ENCODE peak calls at places on chromosomes 7 and 10, in seven cellular contexts. One of them, this sample, is unnamed.

GRCh38 chr10:17290226-17290625 is 62.2 kb downstream of the VIM start:
- DNase-seq in lower lobe of right lung: no peak
- DNase-seq in NCI-H1105 treated with DMSO at 0.1 percent for 48 hours: peak; percentile 3
- DNase-seq in RCC 7860: no peak
- DNase-seq in fibroblast of mammary gland: peak; percentile 25
- DNase-seq in stimulated activated CD4-positive, alpha-beta T cell treated with anti-CD3 and anti-CD28 coated beads, Interleukin-1b, Interleukin-23, amount 100 ng/mL, for 1 hour: no peak
- DNase-seq in transverse colon: no peak
- DNase-seq in this sample: peak; percentile 31

GRCh38 chr7:3805151-3805550 is 504.1 kb downstream of the SDK1 start:
- DNase-seq in lower lobe of right lung: no peak
- DNase-seq in NCI-H1105 treated with DMSO at 0.1 percent for 48 hours: no peak
- DNase-seq in RCC 7860: no peak
- DNase-seq in fibroblast of mammary gland: no peak
- DNase-seq in stimulated activated CD4-positive, alpha-beta T cell treated with anti-CD3 and anti-CD28 coated beads, Interleukin-1b, Interleukin-23, amount 100 ng/mL, for 1 hour: no peak
- DNase-seq in transverse colon: no peak
- DNase-seq in this sample: no peak

GRCh38 chr7:27199820-27200760 is at the start of gene HOXA13:
- DNase-seq in lower lobe of right lung: no peak
- DNase-seq in NCI-H1105 treated with DMSO at 0.1 percent for 48 hours: peak; percentile 78
- DNase-seq in RCC 7860: no peak
- DNase-seq in fibroblast of mammary gland: peak; percentile 17
- DNase-seq in stimulated activated CD4-positive, alpha-beta T cell treated with anti-CD3 and anti-CD28 coated beads, Interleukin-1b, Interleukin-23, amount 100 ng/mL, for 1 hour: no peak
- DNase-seq in transverse colon: peak; percentile 88
- DNase-seq in this sample: peak; percentile 78

GRCh38 chr10:37289833-37290464 is 164.6 kb downstream of the ANKRD30A start:
- DNase-seq in lower lobe of right lung: no peak
- DNase-seq in NCI-H1105 treated with DMSO at 0.1 percent for 48 hours: no peak
- DNase-seq in RCC 7860: no peak
- DNase-seq in fibroblast of mammary gland: peak; percentile 2
- DNase-seq in stimulated activated CD4-positive, alpha-beta T cell treated with anti-CD3 and anti-CD28 coated beads, Interleukin-1b, Interleukin-23, amount 100 ng/mL, for 1 hour: no peak
- DNase-seq in transverse colon: no peak
- DNase-seq in this sample: no peak

GRCh38 chr7:3493499-3493898 is 192.4 kb downstream of the SDK1 start:
- DNase-seq in lower lobe of right lung: no peak
- DNase-seq in NCI-H1105 treated with DMSO at 0.1 percent for 48 hours: no peak
- DNase-seq in RCC 7860: peak; percentile 68
- DNase-seq in fibroblast of mammary gland: peak; percentile 31
- DNase-seq in stimulated activated CD4-positive, alpha-beta T cell treated with anti-CD3 and anti-CD28 coated beads, Interleukin-1b, Interleukin-23, amount 100 ng/mL, for 1 hour: no peak
- DNase-seq in transverse colon: no peak
- DNase-seq in this sample: no peak

GRCh38 chr7:140453273-140453672 is 26.0 kb downstream of the MKRN1 start:
- DNase-seq in lower lobe of right lung: no peak
- DNase-seq in NCI-H1105 treated with DMSO at 0.1 percent for 48 hours: no peak
- DNase-seq in RCC 7860: no peak
- DNase-seq in fibroblast of mammary gland: no peak
- DNase-seq in stimulated activated CD4-positive, alpha-beta T cell treated with anti-CD3 and anti-CD28 coated beads, Interleukin-1b, Interleukin-23, amount 100 ng/mL, for 1 hour: no peak
- DNase-seq in transverse colon: no peak
- DNase-seq in this sample: no peak

GRCh38 chr7:75915416-75916156 is 631 bp downstream of the POR start:
- DNase-seq in lower lobe of right lung: no peak
- DNase-seq in NCI-H1105 treated with DMSO at 0.1 percent for 48 hours: no peak
- DNase-seq in RCC 7860: no peak
- DNase-seq in fibroblast of mammary gland: peak; percentile 52
- DNase-seq in stimulated activated CD4-positive, alpha-beta T cell treated with anti-CD3 and anti-CD28 coated beads, Interleukin-1b, Interleukin-23, amount 100 ng/mL, for 1 hour: no peak
- DNase-seq in transverse colon: peak; percentile 31
- DNase-seq in this sample: no peak

GRCh38 chr10:4639960-4640359 is 186.0 kb upstream of the AKR1E2 start:
- DNase-seq in lower lobe of right lung: no peak
- DNase-seq in NCI-H1105 treated with DMSO at 0.1 percent for 48 hours: no peak
- DNase-seq in RCC 7860: no peak
- DNase-seq in fibroblast of mammary gland: peak; percentile 49
- DNase-seq in stimulated activated CD4-positive, alpha-beta T cell treated with anti-CD3 and anti-CD28 coated beads, Interleukin-1b, Interleukin-23, amount 100 ng/mL, for 1 hour: no peak
- DNase-seq in transverse colon: no peak
- DNase-seq in this sample: no peak

GRCh38 chr7:140017034-140017433 is 45.7 kb downstream of the PARP12 start:
- DNase-seq in lower lobe of right lung: no peak
- DNase-seq in NCI-H1105 treated with DMSO at 0.1 percent for 48 hours: no peak
- DNase-seq in RCC 7860: no peak
- DNase-seq in fibroblast of mammary gland: no peak
- DNase-seq in stimulated activated CD4-positive, alpha-beta T cell treated with anti-CD3 and anti-CD28 coated beads, Interleukin-1b, Interleukin-23, amount 100 ng/mL, for 1 hour: no peak
- DNase-seq in transverse colon: no peak
- DNase-seq in this sample: no peak

GRCh38 chr7:11539853-11540252 is 292.1 kb downstream of the THSD7A start:
- DNase-seq in lower lobe of right lung: no peak
- DNase-seq in NCI-H1105 treated with DMSO at 0.1 percent for 48 hours: no peak
- DNase-seq in RCC 7860: no peak
- DNase-seq in fibroblast of mammary gland: peak; percentile 41
- DNase-seq in stimulated activated CD4-positive, alpha-beta T cell treated with anti-CD3 and anti-CD28 coated beads, Interleukin-1b, Interleukin-23, amount 100 ng/mL, for 1 hour: no peak
- DNase-seq in transverse colon: no peak
- DNase-seq in this sample: no peak

GRCh38 chr10:132916956-132917666 is 25.3 kb downstream of the CFAP46 start:
- DNase-seq in lower lobe of right lung: peak; percentile 26
- DNase-seq in NCI-H1105 treated with DMSO at 0.1 percent for 48 hours: no peak
- DNase-seq in RCC 7860: no peak
- DNase-seq in fibroblast of mammary gland: no peak
- DNase-seq in stimulated activated CD4-positive, alpha-beta T cell treated with anti-CD3 and anti-CD28 coated beads, Interleukin-1b, Interleukin-23, amount 100 ng/mL, for 1 hour: no peak
- DNase-seq in transverse colon: no peak
- DNase-seq in this sample: no peak

GRCh38 chr10:79070611-79071534 is 2.1 kb downstream of the ZMIZ1 start:
- DNase-seq in lower lobe of right lung: peak; percentile 95
- DNase-seq in NCI-H1105 treated with DMSO at 0.1 percent for 48 hours: peak; percentile 41
- DNase-seq in RCC 7860: peak; percentile 55
- DNase-seq in fibroblast of mammary gland: peak; percentile 89
- DNase-seq in stimulated activated CD4-positive, alpha-beta T cell treated with anti-CD3 and anti-CD28 coated beads, Interleukin-1b, Interleukin-23, amount 100 ng/mL, for 1 hour: no peak
- DNase-seq in transverse colon: peak; percentile 94
- DNase-seq in this sample: peak; percentile 30

GRCh38 chr7:139629392-139630082 is 106.1 kb downstream of the CLEC2L start:
- DNase-seq in lower lobe of right lung: no peak
- DNase-seq in NCI-H1105 treated with DMSO at 0.1 percent for 48 hours: no peak
- DNase-seq in RCC 7860: no peak
- DNase-seq in fibroblast of mammary gland: peak; percentile 21
- DNase-seq in stimulated activated CD4-positive, alpha-beta T cell treated with anti-CD3 and anti-CD28 coated beads, Interleukin-1b, Interleukin-23, amount 100 ng/mL, for 1 hour: no peak
- DNase-seq in transverse colon: no peak
- DNase-seq in this sample: no peak

GRCh38 chr10:29955308-29955935 is 104.0 kb downstream of the JCAD start:
- DNase-seq in lower lobe of right lung: no peak
- DNase-seq in NCI-H1105 treated with DMSO at 0.1 percent for 48 hours: no peak
- DNase-seq in RCC 7860: peak; percentile 79
- DNase-seq in fibroblast of mammary gland: peak; percentile 48
- DNase-seq in stimulated activated CD4-positive, alpha-beta T cell treated with anti-CD3 and anti-CD28 coated beads, Interleukin-1b, Interleukin-23, amount 100 ng/mL, for 1 hour: no peak
- DNase-seq in transverse colon: no peak
- DNase-seq in this sample: no peak

GRCh38 chr10:61975107-61975932 is 73.8 kb downstream of the ARID5B start:
- DNase-seq in lower lobe of right lung: no peak
- DNase-seq in NCI-H1105 treated with DMSO at 0.1 percent for 48 hours: no peak
- DNase-seq in RCC 7860: peak; percentile 11
- DNase-seq in fibroblast of mammary gland: peak; percentile 92
- DNase-seq in stimulated activated CD4-positive, alpha-beta T cell treated with anti-CD3 and anti-CD28 coated beads, Interleukin-1b, Interleukin-23, amount 100 ng/mL, for 1 hour: no peak
- DNase-seq in transverse colon: no peak
- DNase-seq in this sample: no peak

GRCh38 chr7:136133491-136133990 is 156.4 kb upstream of the MTPN start:
- DNase-seq in lower lobe of right lung: no peak
- DNase-seq in NCI-H1105 treated with DMSO at 0.1 percent for 48 hours: no peak
- DNase-seq in RCC 7860: peak; percentile 31
- DNase-seq in fibroblast of mammary gland: peak; percentile 18
- DNase-seq in stimulated activated CD4-positive, alpha-beta T cell treated with anti-CD3 and anti-CD28 coated beads, Interleukin-1b, Interleukin-23, amount 100 ng/mL, for 1 hour: no peak
- DNase-seq in transverse colon: no peak
- DNase-seq in this sample: no peak

GRCh38 chr10:101843032-101843991 is at the start of gene KCNIP2:
- DNase-seq in lower lobe of right lung: peak; percentile 57
- DNase-seq in NCI-H1105 treated with DMSO at 0.1 percent for 48 hours: peak; percentile 40
- DNase-seq in RCC 7860: no peak
- DNase-seq in fibroblast of mammary gland: no peak
- DNase-seq in stimulated activated CD4-positive, alpha-beta T cell treated with anti-CD3 and anti-CD28 coated beads, Interleukin-1b, Interleukin-23, amount 100 ng/mL, for 1 hour: no peak
- DNase-seq in transverse colon: peak; percentile 52
- DNase-seq in this sample: peak; percentile 54

GRCh38 chr7:77415822-77416620 is at the start of gene GSAP:
- DNase-seq in lower lobe of right lung: peak; percentile 86
- DNase-seq in NCI-H1105 treated with DMSO at 0.1 percent for 48 hours: peak; percentile 73
- DNase-seq in RCC 7860: peak; percentile 23
- DNase-seq in fibroblast of mammary gland: no peak
- DNase-seq in stimulated activated CD4-positive, alpha-beta T cell treated with anti-CD3 and anti-CD28 coated beads, Interleukin-1b, Interleukin-23, amount 100 ng/mL, for 1 hour: no peak
- DNase-seq in transverse colon: peak; percentile 81
- DNase-seq in this sample: no peak

GRCh38 chr10:3935141-3935540 is 150.1 kb upstream of the KLF6 start:
- DNase-seq in lower lobe of right lung: no peak
- DNase-seq in NCI-H1105 treated with DMSO at 0.1 percent for 48 hours: no peak
- DNase-seq in RCC 7860: no peak
- DNase-seq in fibroblast of mammary gland: peak; percentile 92
- DNase-seq in stimulated activated CD4-positive, alpha-beta T cell treated with anti-CD3 and anti-CD28 coated beads, Interleukin-1b, Interleukin-23, amount 100 ng/mL, for 1 hour: no peak
- DNase-seq in transverse colon: no peak
- DNase-seq in this sample: no peak

GRCh38 chr7:50166997-50167961 is 74.2 kb upstream of the ZPBP start:
- DNase-seq in lower lobe of right lung: no peak
- DNase-seq in NCI-H1105 treated with DMSO at 0.1 percent for 48 hours: no peak
- DNase-seq in RCC 7860: no peak
- DNase-seq in fibroblast of mammary gland: no peak
- DNase-seq in stimulated activated CD4-positive, alpha-beta T cell treated with anti-CD3 and anti-CD28 coated beads, Interleukin-1b, Interleukin-23, amount 100 ng/mL, for 1 hour: no peak
- DNase-seq in transverse colon: no peak
- DNase-seq in this sample: no peak

GRCh38 chr7:121570365-121570764 is 174.3 kb upstream of the FAM3C start:
- DNase-seq in lower lobe of right lung: no peak
- DNase-seq in NCI-H1105 treated with DMSO at 0.1 percent for 48 hours: no peak
- DNase-seq in RCC 7860: no peak
- DNase-seq in fibroblast of mammary gland: no peak
- DNase-seq in stimulated activated CD4-positive, alpha-beta T cell treated with anti-CD3 and anti-CD28 coated beads, Interleukin-1b, Interleukin-23, amount 100 ng/mL, for 1 hour: no peak
- DNase-seq in transverse colon: no peak
- DNase-seq in this sample: no peak

GRCh38 chr7:4882169-4882741 is 1.3 kb downstream of the RADIL start:
- DNase-seq in lower lobe of right lung: peak; percentile 64
- DNase-seq in NCI-H1105 treated with DMSO at 0.1 percent for 48 hours: no peak
- DNase-seq in RCC 7860: no peak
- DNase-seq in fibroblast of mammary gland: peak; percentile 92
- DNase-seq in stimulated activated CD4-positive, alpha-beta T cell treated with anti-CD3 and anti-CD28 coated beads, Interleukin-1b, Interleukin-23, amount 100 ng/mL, for 1 hour: no peak
- DNase-seq in transverse colon: peak; percentile 38
- DNase-seq in this sample: peak; percentile 57

GRCh38 chr7:140144821-140145220 is 32.0 kb downstream of the KDM7A start:
- DNase-seq in lower lobe of right lung: no peak
- DNase-seq in NCI-H1105 treated with DMSO at 0.1 percent for 48 hours: no peak
- DNase-seq in RCC 7860: no peak
- DNase-seq in fibroblast of mammary gland: no peak
- DNase-seq in stimulated activated CD4-positive, alpha-beta T cell treated with anti-CD3 and anti-CD28 coated beads, Interleukin-1b, Interleukin-23, amount 100 ng/mL, for 1 hour: no peak
- DNase-seq in transverse colon: no peak
- DNase-seq in this sample: no peak

GRCh38 chr7:45684910-45685618 is 110.9 kb downstream of the ADCY1 start:
- DNase-seq in lower lobe of right lung: no peak
- DNase-seq in NCI-H1105 treated with DMSO at 0.1 percent for 48 hours: no peak
- DNase-seq in RCC 7860: no peak
- DNase-seq in fibroblast of mammary gland: no peak
- DNase-seq in stimulated activated CD4-positive, alpha-beta T cell treated with anti-CD3 and anti-CD28 coated beads, Interleukin-1b, Interleukin-23, amount 100 ng/mL, for 1 hour: no peak
- DNase-seq in transverse colon: no peak
- DNase-seq in this sample: no peak

This sample was measured in HEK293T.